ENCODE peak calls at places on chromosomes 13 and 19, in six cellular contexts. M, N, G, K, A and E are unnamed samples.

GRCh38 chr13:60397693-60398437 is 845 bp downstream of the TDRD3 start:
- DNase-seq in A (peak), K (no peak), G (peak), N (peak), M (peak), E (no peak)

GRCh38 chr13:46119883-46120614 is 15.2 kb upstream of the CPB2 start:
- DNase-seq in M (no peak), G (peak), K (no peak), N (no peak), A (no peak), E (no peak)

GRCh38 chr19:14381689-14382474 is 638 bp downstream of the ADGRE5 start:
- DNase-seq in K (no peak), M (no peak), N (peak), A (no peak), G (peak), E (peak)

GRCh38 chr13:74866151-74866550 is 615.8 kb downstream of the TBC1D4 start:
- DNase-seq in M (no peak), N (no peak), G (no peak), A (no peak), K (no peak), E (no peak)

GRCh38 chr13:33150146-33150545 is 133.9 kb downstream of the KL start:
- DNase-seq in A (no peak), M (no peak), G (peak), N (no peak), K (peak), E (no peak)

GRCh38 chr13:57865600-57866294 is 234.2 kb downstream of the PCDH17 start:
- DNase-seq in G (no peak), N (no peak), M (no peak), K (no peak), A (no peak), E (no peak)

GRCh38 chr13:39888865-39889810 is 233.7 kb downstream of the COG6 start:
- DNase-seq in A (no peak), M (no peak), K (no peak), N (no peak), G (no peak), E (no peak)

GRCh38 chr13:23608704-23609413 is 38.6 kb downstream of the TNFRSF19 start:
- DNase-seq in N (no peak), G (peak), A (no peak), K (no peak), M (no peak), E (no peak)

GRCh38 chr13:46617382-46617781 is 64.4 kb downstream of the LRCH1 start:
- DNase-seq in A (no peak), N (no peak), M (no peak), G (peak), K (no peak), E (no peak)

GRCh38 chr19:18379803-18380747 is 5.9 kb upstream of the GDF15 start:
- DNase-seq in G (peak), K (peak), A (no peak), M (no peak), N (no peak), E (no peak)

GRCh38 chr13:23899555-23899954 is 2.3 kb upstream of the C1QTNF9B start:
- DNase-seq in A (no peak), K (no peak), M (peak), N (peak), G (peak), E (no peak)

GRCh38 chr19:13036366-13036976 is 41.2 kb downstream of the NFIX start:
- DNase-seq in N (no peak), M (no peak), G (peak), A (no peak), K (peak), E (no peak)